ENCODE peak calls at places on chromosomes 1 and 21, in five cellular contexts. E is iPS DF 6.9, V is neural progenitor cell, H is GM23248, J is ascending aorta. X is an unnamed sample. For H3K27me3 and H3K4me1, the result is how much of the 10 kb centered on the place peaks cover.

GRCh38 chr21:30256100-30256499 is 26.6 kb downstream of the KRTAP24-1 start:
- DNase-seq in E (no peak), V (no peak), H (no peak), J (no peak), X (no peak)

GRCh38 chr1:64087768-64088167 is 115.7 kb upstream of the UBE2U start:
- DNase-seq in E (no peak), V (no peak), H (peak), J (no peak), X (no peak)

GRCh38 chr1:3668585-3669300 is 16.4 kb downstream of the TP73 start:
- DNase-seq in E (no peak), V (no peak), H (peak), J (no peak), X (no peak)

GRCh38 chr1:178686407-178686806 is 38.6 kb upstream of the RALGPS2 start:
- DNase-seq in E (no peak), V (no peak), H (no peak), J (no peak), X (no peak)

GRCh38 chr1:92583821-92584760 is 97.4 kb upstream of the GFI1 start:
- DNase-seq in E (no peak), V (no peak), H (peak), J (no peak), X (no peak)

GRCh38 chr21:40997831-40998230 is 150.9 kb upstream of the DSCAM start:
- DNase-seq in E (no peak), V (no peak), H (no peak), J (no peak), X (no peak)

GRCh38 chr1:25669781-25670567 is 53.4 kb downstream of the MAN1C1 start:
- DNase-seq in E (no peak), V (peak), H (no peak), J (no peak), X (no peak)

GRCh38 chr21:36183144-36183795 is 26.6 kb downstream of the DOP1B start:
- DNase-seq in E (no peak), V (no peak), H (peak), J (no peak), X (no peak)

GRCh38 chr1:101964708-101965107 is 32.0 kb downstream of the OLFM3 start:
- DNase-seq in E (no peak), V (no peak), H (no peak), J (no peak), X (no peak)

GRCh38 chr1:177568702-177569101 is 397.9 kb downstream of the BRINP2 start:
- DNase-seq in E (peak), V (peak), H (no peak), J (no peak), X (no peak)

GRCh38 chr1:177571076-177571475 is 398.8 kb downstream of the SEC16B start:
- DNase-seq in E (peak), V (no peak), H (no peak), J (no peak), X (no peak)

GRCh38 chr1:177569476-177569875 is 398.7 kb downstream of the BRINP2 start:
- DNase-seq in E (no peak), V (no peak), H (peak), J (no peak), X (no peak)

GRCh38 chr1:177566495-177566894 is 395.7 kb downstream of the BRINP2 start:
- DNase-seq in E (no peak), V (no peak), H (no peak), J (no peak), X (no peak)

GRCh38 chr1:177567393-177567792 is 396.6 kb downstream of the BRINP2 start:
- DNase-seq in E (peak), V (peak), H (peak), J (no peak), X (no peak)
- H3K27me3 ChIP-seq in E (under half), V (under half), H (under half), J (under half), X (under half)

DNA sequence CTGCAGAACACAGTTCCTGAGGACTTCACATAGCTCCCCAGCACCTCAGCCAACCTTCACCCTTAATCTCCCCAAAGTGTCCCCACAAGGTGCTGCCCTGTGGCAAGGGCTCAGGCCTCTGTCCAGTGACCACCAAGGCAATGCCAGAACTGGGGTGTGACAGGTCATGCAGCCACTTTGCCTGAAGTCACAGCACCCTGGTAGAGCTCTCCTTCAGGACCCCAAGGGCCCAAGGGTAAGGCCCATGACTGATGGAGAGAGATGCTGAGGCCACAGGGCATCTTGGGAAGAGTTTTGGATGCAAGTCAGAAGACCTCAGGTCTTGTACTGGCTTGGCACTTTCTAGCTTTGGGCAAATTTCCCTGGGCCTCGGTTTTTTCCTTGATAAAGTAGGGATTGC is 783 bp upstream of the FCMR start:
- DNase-seq in E (no peak), V (no peak), H (no peak), J (no peak), X (no peak)
- H3K4me1 ChIP-seq in E (under half), V (under half), H (under half), J (under half), X (half or more)

GRCh38 chr1:52141513-52142219 is at the start of gene ZFYVE9:
- DNase-seq in E (peak), V (peak), H (peak), J (no peak), X (peak)
- H3K27me3 ChIP-seq in E (under half), V (under half), H (under half), J (under half), X (under half)

DNA sequence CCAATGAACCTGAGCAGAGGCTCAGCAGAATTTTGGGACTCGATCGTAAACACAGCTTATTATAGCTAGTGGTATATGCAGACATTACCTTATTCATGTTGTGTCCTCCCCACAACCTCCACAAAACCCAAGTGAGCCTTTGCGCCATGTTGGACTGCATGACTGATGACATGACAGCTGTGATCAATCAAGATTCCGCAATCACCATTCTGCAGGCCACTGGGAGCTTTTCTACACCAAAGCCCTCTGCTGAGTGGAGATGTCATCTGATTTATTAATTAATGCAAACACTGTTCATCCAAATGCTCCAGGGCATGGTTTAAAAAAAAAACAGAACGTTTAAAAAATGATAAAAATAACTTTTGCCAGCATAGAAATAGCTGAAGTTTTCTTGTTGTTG is 7.9 kb upstream of the SRP9 start:
- DNase-seq in E (no peak), V (no peak), H (no peak), J (no peak), X (no peak)
- H3K4me1 ChIP-seq in E (under half), V (under half), H (under half), J (under half), X (under half)

GRCh38 chr21:44919111-44919912 is 1.4 kb downstream of the ITGB2 start:
- DNase-seq in E (no peak), V (no peak), H (peak), J (no peak), X (peak)
- H3K27me3 ChIP-seq in E (under half), V (half or more), H (under half), J (under half), X (under half)

DNA sequence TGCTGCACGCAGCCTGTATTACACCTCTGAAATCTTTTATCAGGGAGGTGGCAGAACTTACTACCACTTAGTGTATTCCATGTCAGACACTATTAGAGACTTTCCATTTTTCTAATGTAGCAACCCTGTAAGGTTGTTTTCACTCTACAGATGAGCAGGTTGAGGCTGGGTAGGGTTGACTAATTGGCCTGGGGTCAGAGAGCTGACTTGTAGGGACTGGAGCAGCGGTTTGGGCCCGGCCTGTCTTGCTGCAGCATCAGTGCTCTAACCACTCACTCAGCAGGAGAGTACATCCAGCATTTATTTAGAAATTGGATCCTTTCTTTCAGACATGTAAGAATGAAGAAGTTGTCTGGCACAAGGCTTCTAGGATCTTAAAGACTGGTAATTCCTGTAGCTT is 25.7 kb upstream of the NBL1 start:
- DNase-seq in E (no peak), V (no peak), H (no peak), J (no peak), X (no peak)
- H3K4me1 ChIP-seq in E (under half), V (under half), H (half or more), J (under half), X (under half)

DNA sequence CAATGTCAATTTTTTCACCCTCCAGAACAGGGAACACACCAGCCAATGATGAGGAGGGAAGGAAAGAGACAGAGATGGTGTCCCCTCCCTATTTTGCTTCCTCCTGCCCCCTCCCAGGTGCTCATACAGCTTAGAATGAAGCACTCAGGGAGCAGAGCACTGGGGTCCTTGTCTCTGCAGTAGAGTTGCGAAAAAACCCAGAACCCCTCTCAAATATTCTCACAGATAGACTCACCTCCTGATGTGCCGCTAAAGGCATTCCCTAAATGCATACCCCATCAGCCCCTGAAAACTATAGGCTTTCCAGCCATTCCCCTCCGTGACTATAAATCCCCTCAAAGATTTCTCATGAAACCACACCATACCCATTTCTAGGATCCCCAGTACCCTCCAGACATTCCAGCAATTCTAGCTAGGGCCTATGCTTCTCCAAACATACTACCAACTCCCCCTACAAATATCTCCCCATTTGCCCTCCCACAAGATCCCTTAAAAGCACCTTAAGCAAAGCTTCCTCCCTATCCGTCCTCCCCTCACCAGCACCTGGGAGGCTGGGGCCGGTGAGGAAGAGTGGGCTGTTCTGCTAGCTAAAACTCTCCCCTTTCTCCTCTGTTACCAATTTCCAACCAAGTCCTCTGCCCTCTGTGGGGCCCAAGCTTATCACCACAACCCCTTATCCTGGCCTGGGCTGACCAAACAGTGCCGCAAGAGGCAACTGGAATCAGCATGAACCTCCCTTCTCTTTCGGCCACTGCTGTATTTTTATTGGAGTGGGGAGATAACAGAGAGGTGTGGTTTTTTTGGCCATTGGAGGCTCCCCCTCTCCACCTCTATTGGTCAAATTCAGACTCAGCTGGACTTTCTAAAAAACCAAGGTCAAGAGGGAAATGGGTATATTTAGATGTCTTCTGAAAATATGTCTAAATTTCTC is 54.7 kb downstream of the RHBG start:
- DNase-seq in E (no peak), V (no peak), H (no peak), J (no peak), X (no peak)
- H3K27me3 ChIP-seq in E (half or more), V (half or more), H (half or more), J (under half), X (half or more)